ENCODE peak calls at places on chromosomes 11 and 22, in four cellular contexts. P, H, X and M are unnamed samples. For H3K4me1, the result is how much of the 10 kb centered on the place peaks cover.

GRCh38 chr11:90756617-90757016 is 533.8 kb upstream of the CHORDC1 start:
- DNase-seq in P (no peak), H (no peak), X (no peak), M (no peak)

GRCh38 chr22:48605856-48606255 is 1221.8 kb downstream of the BRD1 start:
- DNase-seq in P (no peak), H (no peak), X (no peak), M (no peak)

GRCh38 chr11:110990316-110990715 is 255.2 kb upstream of the POU2AF2 start:
- DNase-seq in P (no peak), H (no peak), X (no peak), M (no peak)

GRCh38 chr11:93727985-93728791 is 13.1 kb downstream of the TAF1D start:
- DNase-seq in P (no peak), H (no peak), X (no peak), M (peak)

GRCh38 chr11:118797510-118797909 is 6.5 kb upstream of the DDX6 start:
- DNase-seq in P (no peak), H (no peak), X (no peak), M (no peak)

GRCh38 chr22:26589367-26589844 is 526 bp downstream of the TPST2 start:
- DNase-seq in P (peak), H (peak), X (peak), M (no peak)

GRCh38 chr11:2574553-2575535 is 125.0 kb downstream of the KCNQ1OT1 start:
- DNase-seq in P (no peak), H (peak), X (no peak), M (no peak)

GRCh38 chr11:2580061-2580421 is 119.8 kb downstream of the KCNQ1OT1 start:
- DNase-seq in P (no peak), H (no peak), X (no peak), M (no peak)

GRCh38 chr11:61955416-61956135 is 5.4 kb downstream of the BEST1 start:
- DNase-seq in P (no peak), H (no peak), X (peak), M (no peak)

GRCh38 chr22:37546436-37547248 is 13.6 kb upstream of the CDC42EP1 start:
- DNase-seq in P (no peak), H (no peak), X (peak), M (no peak)

GRCh38 chr22:37545703-37546435 is 14.4 kb upstream of the CDC42EP1 start:
- DNase-seq in P (peak), H (no peak), X (peak), M (no peak)

GRCh38 chr22:37549704-37550059 is 10.6 kb upstream of the CDC42EP1 start:
- DNase-seq in P (no peak), H (no peak), X (peak), M (no peak)

GRCh38 chr22:37544955-37545702 is 15.2 kb upstream of the CDC42EP1 start:
- DNase-seq in P (peak), H (peak), X (peak), M (no peak)

GRCh38 chr22:37547249-37547741 is 13.0 kb upstream of the CDC42EP1 start:
- DNase-seq in P (no peak), H (no peak), X (no peak), M (no peak)
- H3K27ac ChIP-seq in P (no peak), H (no peak), X (no peak), M (peak)

DNA sequence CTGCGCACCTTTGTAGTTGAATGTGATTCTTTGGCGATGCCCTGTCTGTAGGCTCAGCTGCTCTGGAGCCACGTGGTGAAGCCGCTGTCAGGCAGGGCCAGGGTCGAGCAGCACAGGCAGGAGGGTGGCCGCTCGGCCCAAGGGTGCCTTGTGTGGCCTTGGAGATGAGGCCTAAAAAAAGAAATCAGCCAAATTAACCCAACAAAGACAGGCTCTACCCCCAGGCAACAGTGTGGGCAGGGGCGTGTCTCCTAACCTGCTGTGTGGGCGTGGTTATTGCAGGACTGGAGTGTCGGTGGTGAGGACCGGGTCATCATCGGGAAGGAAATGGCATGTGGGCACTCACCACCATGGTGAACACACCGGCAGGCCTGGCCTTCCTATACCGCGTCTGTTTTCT is 34.3 kb downstream of the CTTN start:
- DNase-seq in P (no peak), H (no peak), X (no peak), M (peak)
- H3K4me1 ChIP-seq in P (under half), H (under half), X (under half), M (under half)

GRCh38 chr11:128527046-128527445 is 60.3 kb downstream of the ETS1 start:
- DNase-seq in P (no peak), H (no peak), X (no peak), M (no peak)
- H3K27ac ChIP-seq in P (no peak), H (no peak), X (no peak), M (no peak)

GRCh38 chr11:123064268-123064657 is 2.3 kb upstream of the HSPA8 start:
- DNase-seq in P (no peak), H (no peak), X (no peak), M (no peak)
- H3K4me1 ChIP-seq in P (under half), H (under half), X (under half), M (under half)